ENCODE peak calls at places on chromosomes 2 and 18, in eight cellular contexts. H is Panc1, F is ovary, L is lung, B is A549, M is spleen, W is mammary epithelial cell, Y is HCT116. P is an unnamed sample.

GRCh38 chr2:20247084-20247483 is 22.2 kb upstream of the SDC1 start:
- DNase-seq in H (no peak), B (no peak), L (no peak), M (no peak), Y (no peak), W (no peak), F (no peak), P (no peak)

GRCh38 chr2:67616749-67617148 is 219.6 kb downstream of the ETAA1 start:
- DNase-seq in F (no peak), H (no peak), Y (no peak), L (no peak), B (no peak), W (no peak), M (no peak), P (peak)

GRCh38 chr2:64399521-64399920 is 54.4 kb upstream of the LGALSL start:
- DNase-seq in M (no peak), F (no peak), B (no peak), W (no peak), H (no peak), Y (no peak), L (no peak), P (no peak)

GRCh38 chr2:10892796-10893350 is 18.9 kb upstream of the KCNF1 start:
- DNase-seq in M (no peak), F (no peak), H (no peak), L (no peak), Y (no peak), W (no peak), B (no peak), P (no peak)

GRCh38 chr2:153575171-153575853 is 96.8 kb upstream of the RPRM start:
- DNase-seq in W (no peak), H (no peak), M (no peak), F (no peak), L (no peak), B (peak), Y (no peak), P (no peak)

GRCh38 chr18:35510071-35511010 is 12.6 kb upstream of the INO80C start:
- DNase-seq in M (no peak), L (peak), F (no peak), B (no peak), W (no peak), Y (no peak), H (no peak), P (peak)

GRCh38 chr2:38030590-38031326 is 45.2 kb downstream of the CYP1B1 start:
- DNase-seq in M (no peak), W (no peak), L (no peak), F (peak), B (no peak), H (no peak), Y (no peak), P (peak)

GRCh38 chr18:33757037-33757436 is 179.0 kb downstream of the ASXL3 start:
- DNase-seq in L (no peak), Y (no peak), B (no peak), H (no peak), W (peak), F (no peak), M (no peak), P (peak)

GRCh38 chr2:67561411-67561965 is 164.4 kb downstream of the ETAA1 start:
- DNase-seq in L (no peak), W (peak), M (no peak), Y (no peak), B (peak), F (no peak), H (peak), P (peak)

GRCh38 chr2:66440011-66440542 is 5.2 kb downstream of the MEIS1 start:
- DNase-seq in F (peak), M (peak), W (no peak), H (no peak), B (no peak), Y (no peak), L (no peak), P (peak)

GRCh38 chr2:225122007-225122406 is 79.7 kb upstream of the DOCK10 start:
- DNase-seq in W (no peak), L (no peak), B (no peak), F (no peak), M (no peak), Y (no peak), H (no peak), P (no peak)

GRCh38 chr2:33363599-33364300 is 112.7 kb upstream of the RASGRP3 start:
- DNase-seq in Y (no peak), H (no peak), F (no peak), B (no peak), W (no peak), L (no peak), M (no peak), P (peak)

GRCh38 chr18:21361297-21361880 is 119.4 kb downstream of the GREB1L start:
- DNase-seq in F (no peak), M (no peak), L (no peak), B (no peak), Y (peak), H (no peak), W (no peak), P (no peak)

GRCh38 chr18:13216732-13217465 is 1.7 kb upstream of the LDLRAD4 start:
- DNase-seq in Y (no peak), B (no peak), H (no peak), F (no peak), M (no peak), W (no peak), L (no peak), P (no peak)

GRCh38 chr2:201807452-201807980 is 1.2 kb downstream of the CDK15 start:
- DNase-seq in F (peak), H (no peak), B (no peak), W (no peak), M (no peak), Y (no peak), L (no peak), P (peak)

GRCh38 chr2:198144621-198145020 is 340.2 kb downstream of the PLCL1 start:
- DNase-seq in F (no peak), Y (no peak), H (no peak), M (no peak), W (no peak), B (no peak), L (no peak), P (no peak)

GRCh38 chr18:31657823-31658669 is 26.3 kb downstream of the B4GALT6 start:
- DNase-seq in W (no peak), F (no peak), L (no peak), Y (no peak), H (no peak), M (no peak), B (no peak), P (no peak)

GRCh38 chr18:48824231-48824970 is 126.4 kb downstream of the SMAD7 start:
- DNase-seq in Y (no peak), F (no peak), H (no peak), L (no peak), M (peak), B (no peak), W (no peak), P (no peak)

GRCh38 chr18:51236225-51236624 is 38.7 kb upstream of the MEX3C start:
- DNase-seq in L (no peak), H (no peak), W (peak), Y (peak), B (peak), M (no peak), F (no peak), P (peak)

GRCh38 chr2:108535380-108535677 is 1.1 kb downstream of the LIMS1 start:
- DNase-seq in W (peak), H (no peak), F (no peak), B (no peak), Y (no peak), M (no peak), L (no peak), P (no peak)

GRCh38 chr2:197145471-197146056 is 165.0 kb downstream of the ANKRD44 start:
- DNase-seq in W (no peak), H (no peak), L (no peak), Y (no peak), B (no peak), F (no peak), M (peak), P (no peak)

GRCh38 chr2:151708788-151709187 is 25.5 kb downstream of the NEB start:
- DNase-seq in F (no peak), M (no peak), L (no peak), B (no peak), Y (no peak), H (no peak), W (no peak), P (no peak)

GRCh38 chr2:8594731-8595427 is 87.0 kb upstream of the ID2 start:
- DNase-seq in L (no peak), M (peak), H (no peak), F (peak), W (no peak), Y (no peak), B (no peak), P (no peak)

GRCh38 chr2:65369980-65370379 is 62.4 kb downstream of the SPRED2 start:
- DNase-seq in B (no peak), M (no peak), L (no peak), Y (no peak), H (no peak), F (no peak), W (no peak), P (no peak)

GRCh38 chr18:78994977-78995582 is 15.5 kb downstream of the SALL3 start:
- DNase-seq in W (no peak), M (no peak), Y (no peak), B (no peak), H (no peak), L (no peak), F (no peak), P (no peak)

GRCh38 chr18:9417081-9417841 is 58.1 kb upstream of the RALBP1 start:
- DNase-seq in H (no peak), B (no peak), Y (no peak), W (peak), F (peak), L (no peak), M (no peak), P (peak)

GRCh38 chr2:38690499-38691420 is 24.8 kb downstream of the GALM start:
- DNase-seq in W (peak), Y (peak), L (no peak), B (peak), H (peak), M (no peak), F (no peak), P (peak)

GRCh38 chr2:118665784-118666529 is 181.5 kb downstream of the EN1 start:
- DNase-seq in Y (no peak), L (no peak), F (no peak), M (no peak), H (no peak), W (no peak), B (no peak), P (no peak)

GRCh38 chr18:57002627-57003026 is 144.3 kb upstream of the BOD1L2 start:
- DNase-seq in W (no peak), H (no peak), L (no peak), B (no peak), F (no peak), Y (no peak), M (no peak), P (no peak)

GRCh38 chr2:8098952-8099582 is 582.8 kb upstream of the ID2 start:
- DNase-seq in W (no peak), H (no peak), M (no peak), Y (no peak), L (no peak), F (no peak), B (no peak), P (no peak)

GRCh38 chr2:216082388-216082733 is 642 bp downstream of the TMEM169 start:
- DNase-seq in H (no peak), L (no peak), Y (no peak), F (no peak), B (no peak), M (no peak), W (no peak), P (no peak)

GRCh38 chr18:68983126-68983525 is 185.2 kb downstream of the CCDC102B start:
- DNase-seq in M (no peak), F (no peak), W (no peak), Y (no peak), H (no peak), B (no peak), L (no peak), P (no peak)

GRCh38 chr2:62163106-62163831 is 32.6 kb upstream of the B3GNT2 start:
- DNase-seq in H (no peak), B (no peak), L (no peak), M (no peak), F (no peak), Y (no peak), W (no peak), P (peak)

GRCh38 chr2:142875642-142876041 is 1.8 kb upstream of the KYNU start:
- DNase-seq in L (no peak), F (no peak), M (no peak), W (peak), B (no peak), Y (no peak), H (no peak), P (no peak)

GRCh38 chr18:8106603-8107002 is 502.6 kb upstream of the RAB12 start:
- DNase-seq in F (no peak), H (no peak), W (peak), Y (no peak), L (no peak), M (no peak), B (no peak), P (no peak)

DNA sequence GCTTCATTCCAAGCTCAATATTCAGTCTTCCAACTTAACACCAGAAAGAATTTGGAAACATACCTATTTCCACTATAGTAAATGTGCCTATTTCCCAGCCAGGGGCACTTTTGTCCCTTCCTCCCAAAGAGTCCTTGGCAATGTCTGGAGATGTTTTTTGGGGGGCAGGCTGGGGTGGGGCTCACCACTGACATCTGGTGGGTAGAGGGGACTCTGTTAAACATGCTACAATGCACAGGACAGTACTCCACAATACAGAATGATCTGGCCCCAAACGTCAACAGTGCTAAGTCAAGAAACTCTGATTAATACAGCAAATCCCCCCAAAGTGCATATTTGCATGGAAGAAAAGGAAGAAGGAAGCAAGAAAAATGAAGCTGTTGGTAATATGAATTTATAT is 61.7 kb downstream of the SMIM21 start:
- DNase-seq in F (no peak), Y (no peak), M (no peak), B (no peak), W (no peak), L (no peak), H (no peak), P (no peak)
- TF ChIP-seq CTCF in F (no peak), Y (no peak), M (peak), B (no peak), W (no peak), L (no peak), H (no peak), P (no peak)

GRCh38 chr2:120441744-120442471 is 96.0 kb downstream of the INHBB start:
- DNase-seq in F (no peak), H (no peak), W (peak), Y (no peak), L (peak), M (peak), B (no peak), P (no peak)

GRCh38 chr2:120443946-120444345 is 98.0 kb downstream of the INHBB start:
- DNase-seq in B (no peak), W (no peak), H (no peak), Y (no peak), M (peak), L (no peak), F (no peak), P (no peak)

GRCh38 chr2:120444691-120445240 is 98.8 kb downstream of the INHBB start:
- DNase-seq in W (no peak), Y (no peak), M (peak), B (no peak), L (no peak), H (no peak), F (no peak), P (no peak)

GRCh38 chr2:120442541-120442922 is 96.6 kb downstream of the INHBB start:
- DNase-seq in W (no peak), H (no peak), Y (no peak), F (no peak), L (no peak), B (no peak), M (no peak), P (no peak)

GRCh38 chr2:120442923-120443571 is 97.1 kb downstream of the INHBB start:
- DNase-seq in Y (peak), L (peak), H (no peak), W (no peak), B (peak), M (peak), F (no peak), P (no peak)
- H3K4me3 ChIP-seq in Y (peak), L (no peak), H (no peak), W (no peak), B (peak), M (no peak), F (no peak), P (no peak)

GRCh38 chr2:6916736-6917070 is 509 bp upstream of the RNF144A start:
- DNase-seq in M (no peak), B (no peak), Y (no peak), H (no peak), L (no peak), F (no peak), W (no peak), P (no peak)
- TF ChIP-seq CTCF in M (no peak), B (no peak), Y (no peak), H (no peak), L (no peak), F (no peak), W (no peak), P (no peak)

GRCh38 chr18:28086530-28087172 is 90.3 kb downstream of the CDH2 start:
- DNase-seq in Y (no peak), F (no peak), M (no peak), H (no peak), L (no peak), W (peak), B (no peak), P (no peak)
- H3K4me3 ChIP-seq in Y (no peak), F (no peak), M (no peak), H (no peak), L (no peak), W (no peak), B (peak), P (no peak)

P was measured in fibroblast of villous mesenchyme.